ENCODE peak calls at places on chromosome 15, in ten cellular contexts. K is AG10803, B is dorsolateral prefrontal cortex, V is sigmoid colon, J is cardiac muscle cell, W is LNCaP clone FGC, Q is fibroblast of pulmonary artery, H is transverse colon, S is heart left ventricle, N is breast epithelium. X is an unnamed sample.

GRCh38 chr15:95733931-95734330 is 596.6 kb upstream of the NR2F2 start:
- DNase-seq in K (no peak), B (no peak), V (no peak), J (no peak), W (no peak), Q (no peak), H (no peak), S (no peak), N (no peak), X (no peak)

GRCh38 chr15:84631706-84632272 is 22.3 kb downstream of the WDR73 start:
- DNase-seq in K (peak), B (no peak), V (no peak), J (no peak), W (no peak), Q (peak), H (no peak), S (no peak), N (no peak), X (peak)

GRCh38 chr15:70038730-70039392 is 58.9 kb downstream of the TLE3 start:
- DNase-seq in K (no peak), B (no peak), V (no peak), J (no peak), W (no peak), Q (no peak), H (no peak), S (no peak), N (no peak), X (no peak)

GRCh38 chr15:70569139-70569717 is 194.1 kb downstream of the UACA start:
- DNase-seq in K (peak), B (no peak), V (no peak), J (peak), W (no peak), Q (peak), H (no peak), S (no peak), N (peak), X (peak)

GRCh38 chr15:89898628-89899302 is 5.0 kb upstream of the AP3S2 start:
- DNase-seq in K (peak), B (no peak), V (no peak), J (peak), W (no peak), Q (peak), H (peak), S (no peak), N (no peak), X (peak)

GRCh38 chr15:43878466-43878865 is 51.7 kb downstream of the WDR76 start:
- DNase-seq in K (no peak), B (no peak), V (no peak), J (no peak), W (no peak), Q (no peak), H (no peak), S (no peak), N (no peak), X (no peak)

GRCh38 chr15:78304487-78305413 is 5.3 kb upstream of the SKIC8 start:
- DNase-seq in K (no peak), B (no peak), V (no peak), J (no peak), W (no peak), Q (no peak), H (no peak), S (no peak), N (no peak), X (no peak)

GRCh38 chr15:58924326-58924725 is 9.2 kb downstream of the SLTM start:
- DNase-seq in K (peak), B (no peak), V (no peak), J (no peak), W (no peak), Q (peak), H (no peak), S (no peak), N (no peak), X (no peak)

GRCh38 chr15:97902140-97902780 is 58.2 kb upstream of the ARRDC4 start:
- DNase-seq in K (peak), B (no peak), V (no peak), J (no peak), W (peak), Q (peak), H (no peak), S (no peak), N (no peak), X (peak)

GRCh38 chr15:31197497-31198414 is 96.2 kb upstream of the TRPM1 start:
- DNase-seq in K (no peak), B (no peak), V (no peak), J (peak), W (no peak), Q (peak), H (peak), S (no peak), N (no peak), X (peak)

GRCh38 chr15:76059320-76060097 is at the start of gene TMEM266:
- DNase-seq in K (no peak), B (no peak), V (no peak), J (peak), W (no peak), Q (no peak), H (peak), S (peak), N (no peak), X (peak)

GRCh38 chr15:80587816-80588456 is 107.2 kb upstream of the ABHD17C start:
- DNase-seq in K (peak), B (no peak), V (peak), J (no peak), W (no peak), Q (peak), H (no peak), S (no peak), N (no peak), X (no peak)

GRCh38 chr15:71093089-71094024 is 21.9 kb upstream of the THSD4 start:
- DNase-seq in K (peak), B (no peak), V (no peak), J (no peak), W (peak), Q (peak), H (peak), S (no peak), N (peak), X (peak)

GRCh38 chr15:98812711-98813441 is 164.5 kb downstream of the IGF1R start:
- DNase-seq in K (no peak), B (no peak), V (no peak), J (no peak), W (no peak), Q (peak), H (no peak), S (no peak), N (no peak), X (no peak)

GRCh38 chr15:25134546-25134945 is 179.8 kb downstream of the SNRPN start:
- DNase-seq in K (peak), B (no peak), V (no peak), J (peak), W (no peak), Q (peak), H (no peak), S (no peak), N (no peak), X (no peak)

GRCh38 chr15:70722266-70723123 is 40.9 kb downstream of the UACA start:
- DNase-seq in K (peak), B (no peak), V (no peak), J (peak), W (no peak), Q (peak), H (no peak), S (no peak), N (no peak), X (no peak)

GRCh38 chr15:69701198-69701597 is 248.6 kb downstream of the RPLP1 start:
- DNase-seq in K (no peak), B (no peak), V (no peak), J (no peak), W (no peak), Q (no peak), H (no peak), S (no peak), N (no peak), X (no peak)

GRCh38 chr15:101051291-101052030 is 132.3 kb downstream of the LRRK1 start:
- DNase-seq in K (no peak), B (no peak), V (peak), J (no peak), W (no peak), Q (no peak), H (no peak), S (no peak), N (no peak), X (no peak)

GRCh38 chr15:25717861-25718504 is 145.1 kb downstream of the ATP10A start:
- DNase-seq in K (peak), B (peak), V (peak), J (no peak), W (no peak), Q (no peak), H (no peak), S (no peak), N (no peak), X (no peak)

GRCh38 chr15:33561407-33561806 is 250.6 kb downstream of the RYR3 start:
- DNase-seq in K (no peak), B (no peak), V (no peak), J (no peak), W (no peak), Q (no peak), H (no peak), S (no peak), N (no peak), X (no peak)

GRCh38 chr15:65512807-65513416 is 4.6 kb downstream of the DPP8 start:
- DNase-seq in K (peak), B (no peak), V (peak), J (no peak), W (no peak), Q (peak), H (no peak), S (peak), N (peak), X (no peak)

DNA sequence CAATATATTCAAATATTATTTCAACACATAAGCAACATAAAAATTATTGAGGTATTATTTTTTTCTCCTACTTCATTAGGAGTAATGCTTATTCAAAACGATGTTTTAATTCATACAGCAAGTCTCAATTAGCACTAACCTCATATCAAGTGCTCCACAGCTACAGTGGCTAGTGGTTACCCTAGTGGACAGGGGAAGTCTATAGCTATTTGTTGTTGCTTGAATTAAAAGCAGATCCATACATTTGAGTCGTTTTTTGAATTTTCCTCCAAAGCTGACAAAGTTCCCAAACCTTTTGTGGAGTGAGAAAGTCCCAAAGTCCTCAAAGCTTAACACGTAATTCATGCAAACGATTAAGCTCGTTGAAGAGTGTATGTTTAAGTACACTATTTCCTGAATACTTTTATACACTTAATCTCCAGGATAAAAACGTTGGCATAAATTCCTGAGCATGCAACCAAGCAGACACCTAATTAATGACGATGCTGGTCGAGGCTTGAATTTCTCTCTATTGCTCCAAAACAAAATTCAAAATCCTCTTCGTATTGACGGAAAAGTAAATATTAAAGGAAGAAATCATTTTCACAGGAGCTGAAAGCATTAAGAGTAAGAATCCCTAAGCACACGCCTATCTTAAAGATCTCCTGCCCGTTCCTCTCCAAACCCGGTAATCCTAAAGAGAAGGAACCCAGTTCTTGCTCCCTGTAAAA is 984 bp downstream of the VPS13C start:
- DNase-seq in K (peak), B (no peak), V (no peak), J (no peak), W (no peak), Q (peak), H (no peak), S (no peak), N (no peak), X (no peak)
- TF ChIP-seq CTCF in K (peak), B (no peak), V (no peak), J (no peak), W (no peak), Q (peak), H (no peak), S (no peak), N (no peak), X (no peak)

DNA sequence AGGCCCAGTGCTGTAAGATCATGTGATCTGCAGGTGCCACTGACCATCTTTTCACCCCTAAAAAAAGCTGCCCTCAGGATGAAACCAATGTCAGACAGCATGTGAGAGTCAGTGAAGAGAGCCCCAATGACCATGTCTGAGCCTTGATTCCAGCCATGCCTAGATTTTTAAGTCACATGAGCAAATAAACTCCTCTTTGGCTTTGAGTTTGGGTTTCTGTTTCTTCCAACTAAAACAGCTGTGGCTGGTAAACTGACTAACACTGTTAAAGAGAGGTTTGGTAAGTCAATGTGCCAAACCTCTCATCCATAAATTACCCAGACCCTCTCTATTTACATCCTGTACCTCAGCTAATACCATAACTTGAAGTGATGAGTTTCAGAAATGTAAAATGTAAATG is 8.3 kb downstream of the MYO5A start:
- DNase-seq in K (no peak), B (no peak), V (no peak), J (no peak), W (no peak), Q (no peak), H (no peak), S (no peak), N (no peak), X (no peak)
- H3K4me3 ChIP-seq in K (no peak), B (no peak), V (no peak), J (no peak), W (no peak), Q (no peak), H (no peak), S (no peak), N (no peak), X (no peak)

GRCh38 chr15:22883196-22883595 is 44.7 kb downstream of the NIPA2 start:
- DNase-seq in K (no peak), B (no peak), V (no peak), J (no peak), W (no peak), Q (no peak), H (no peak), S (no peak), N (no peak), X (no peak)

GRCh38 chr15:22885105-22885504 is 46.6 kb downstream of the NIPA2 start:
- DNase-seq in K (no peak), B (no peak), V (no peak), J (no peak), W (no peak), Q (no peak), H (peak), S (no peak), N (no peak), X (no peak)

GRCh38 chr15:22881739-22882440 is 43.4 kb downstream of the NIPA2 start:
- DNase-seq in K (no peak), B (no peak), V (no peak), J (no peak), W (no peak), Q (no peak), H (no peak), S (no peak), N (no peak), X (no peak)

GRCh38 chr15:22887157-22887951 is 48.9 kb downstream of the NIPA2 start:
- DNase-seq in K (peak), B (peak), V (no peak), J (no peak), W (no peak), Q (peak), H (peak), S (no peak), N (no peak), X (peak)

DNA sequence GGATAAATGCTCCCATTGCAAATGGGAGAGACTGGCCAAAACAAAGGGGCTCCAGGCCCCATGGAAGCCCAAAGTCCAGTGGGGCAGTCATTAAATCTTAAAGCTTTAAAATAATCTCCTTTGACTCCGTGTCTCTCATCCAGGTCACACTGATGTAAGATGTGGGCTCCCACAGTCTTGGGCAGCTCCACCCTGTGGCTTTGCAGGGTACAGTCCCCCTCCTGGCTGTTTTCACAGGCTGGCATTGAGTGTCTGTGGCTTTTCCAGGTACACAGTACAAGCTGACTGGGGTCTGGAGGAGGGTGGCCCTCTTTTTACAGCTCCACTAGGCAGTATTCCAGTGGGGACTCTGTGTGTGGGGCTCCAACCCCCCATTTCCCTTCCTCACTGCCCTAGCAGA is 45.9 kb downstream of the NIPA2 start:
- DNase-seq in K (no peak), B (no peak), V (no peak), J (peak), W (no peak), Q (no peak), H (no peak), S (no peak), N (no peak), X (no peak)
- TF ChIP-seq CTCF in K (peak), B (no peak), V (no peak), J (peak), W (peak), Q (peak), H (peak), S (peak), N (no peak), X (no peak)

DNA sequence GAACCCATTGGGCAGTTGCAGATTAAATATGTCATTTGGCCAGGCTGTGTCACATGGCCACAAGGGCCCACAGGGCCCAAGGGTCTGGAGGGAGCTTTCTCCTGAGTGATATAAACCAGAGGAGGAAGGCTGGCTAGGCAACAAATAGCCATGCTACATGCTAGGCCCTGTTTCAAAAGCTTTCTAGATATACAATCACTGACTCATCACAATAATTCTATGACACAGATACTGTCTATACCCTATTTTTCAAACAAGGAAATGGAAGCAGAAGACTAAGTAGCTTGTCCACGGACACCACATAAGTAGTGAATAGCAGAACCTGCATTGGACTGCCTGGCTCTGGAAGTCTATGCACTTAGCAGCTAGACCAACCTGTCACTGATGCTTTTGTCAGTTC is 625.4 kb downstream of the NTRK3 start:
- DNase-seq in K (no peak), B (no peak), V (no peak), J (no peak), W (no peak), Q (peak), H (no peak), S (no peak), N (no peak), X (no peak)
- H3K4me3 ChIP-seq in K (no peak), B (no peak), V (no peak), J (no peak), W (no peak), Q (no peak), H (no peak), S (no peak), N (no peak), X (no peak)

DNA sequence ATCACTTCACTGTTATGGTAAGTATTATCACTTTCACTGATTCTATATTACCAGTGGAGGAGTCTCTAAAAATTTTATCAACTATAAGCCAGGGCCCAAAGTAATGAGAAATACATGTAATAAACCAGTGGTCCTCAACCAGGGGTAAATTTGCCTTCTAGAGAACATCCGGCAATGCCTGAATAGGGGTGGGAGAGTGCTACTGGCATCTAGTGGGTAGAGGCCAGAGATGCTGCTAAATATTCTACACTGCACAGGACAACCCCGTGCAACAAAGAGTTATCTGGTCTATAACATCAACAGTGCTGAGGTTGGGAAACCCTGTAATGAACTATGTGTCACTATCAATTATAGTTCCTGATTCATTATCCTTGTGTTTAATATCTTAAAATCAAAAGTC is 2.2 kb downstream of the LYSMD2 start:
- DNase-seq in K (no peak), B (no peak), V (no peak), J (no peak), W (no peak), Q (no peak), H (no peak), S (no peak), N (no peak), X (no peak)
- TF ChIP-seq CTCF in K (peak), B (no peak), V (no peak), J (no peak), W (peak), Q (peak), H (no peak), S (peak), N (no peak), X (no peak)

GRCh38 chr15:48186271-48186670 is 5.2 kb upstream of the CTXN2 start:
- DNase-seq in K (no peak), B (no peak), V (no peak), J (no peak), W (no peak), Q (no peak), H (no peak), S (no peak), N (no peak), X (no peak)

GRCh38 chr15:48190932-48191573 is 412 bp upstream of the CTXN2 start:
- DNase-seq in K (peak), B (peak), V (no peak), J (peak), W (peak), Q (peak), H (peak), S (peak), N (no peak), X (peak)

DNA sequence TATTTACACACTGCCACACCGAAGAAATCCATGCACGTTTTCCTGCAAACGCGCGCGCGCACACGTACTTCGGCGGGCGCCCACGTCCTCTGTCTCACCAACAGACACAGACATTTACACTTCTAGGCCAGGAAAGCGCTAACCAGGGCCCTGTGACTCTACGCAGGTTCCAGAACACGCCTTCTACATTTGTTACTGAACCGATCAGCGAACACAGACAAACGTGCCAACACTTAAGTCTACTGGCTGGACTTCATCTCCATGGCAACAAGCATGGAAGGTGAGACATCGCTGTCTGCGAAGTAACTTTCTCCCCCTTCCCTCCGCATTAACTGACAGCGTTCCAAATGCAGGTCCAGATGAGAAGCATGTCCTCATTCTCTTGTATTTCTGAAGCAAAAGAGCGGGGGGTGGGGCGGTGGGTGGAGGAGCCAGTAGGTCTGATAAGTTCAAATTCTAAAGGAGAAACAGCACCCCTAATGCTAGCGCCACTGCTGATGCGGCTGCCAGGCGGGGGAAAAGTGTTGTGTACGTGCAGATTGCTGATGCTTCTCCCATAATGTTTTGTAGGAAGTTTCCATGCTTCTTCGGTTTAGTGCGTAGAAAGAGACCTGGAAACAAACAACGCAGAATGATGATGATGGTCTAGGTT is at the start of gene CTXN2:
- DNase-seq in K (no peak), B (peak), V (no peak), J (peak), W (no peak), Q (no peak), H (peak), S (no peak), N (no peak), X (no peak)
- H3K4me3 ChIP-seq in K (no peak), B (peak), V (no peak), J (peak), W (no peak), Q (no peak), H (peak), S (no peak), N (no peak), X (no peak)

X was measured in foreskin fibroblast.